ENCODE peak calls at places on chromosomes 13 and 19, in nine cellular contexts. One of them, this sample, is unnamed.

GRCh38 chr19:41804327-41804726 is 7.9 kb downstream of the CEACAM3 start:
- DNase-seq in transverse colon: no peak
- DNase-seq in H9: no peak
- DNase-seq in IMR-90: no peak
- DNase-seq in brain microvascular endothelial cell: no peak
- DNase-seq in tibial nerve: no peak
- DNase-seq in caudate nucleus: no peak
- DNase-seq in heart left ventricle: no peak
- DNase-seq in body of pancreas: no peak
- DNase-seq in this sample: no peak

GRCh38 chr19:57682226-57682766 is 519 bp downstream of the ZNF551 start:
- DNase-seq in transverse colon: no peak
- DNase-seq in H9: no peak
- DNase-seq in IMR-90: no peak
- DNase-seq in brain microvascular endothelial cell: no peak
- DNase-seq in tibial nerve: no peak
- DNase-seq in caudate nucleus: no peak
- DNase-seq in heart left ventricle: no peak
- DNase-seq in body of pancreas: no peak
- DNase-seq in this sample: no peak

GRCh38 chr13:52454825-52455676 is at the start of gene CKAP2:
- DNase-seq in transverse colon: peak
- DNase-seq in H9: peak
- DNase-seq in IMR-90: peak
- DNase-seq in brain microvascular endothelial cell: peak
- DNase-seq in tibial nerve: peak
- DNase-seq in caudate nucleus: peak
- DNase-seq in heart left ventricle: peak
- DNase-seq in body of pancreas: peak
- DNase-seq in this sample: peak

GRCh38 chr13:32846556-32846955 is 169.7 kb upstream of the KL start:
- DNase-seq in transverse colon: no peak
- DNase-seq in H9: peak
- DNase-seq in IMR-90: no peak
- DNase-seq in brain microvascular endothelial cell: no peak
- DNase-seq in tibial nerve: no peak
- DNase-seq in caudate nucleus: no peak
- DNase-seq in heart left ventricle: no peak
- DNase-seq in body of pancreas: no peak
- DNase-seq in this sample: no peak

GRCh38 chr13:102721800-102722231 is 27.0 kb upstream of the METTL21C start:
- DNase-seq in transverse colon: no peak
- DNase-seq in H9: no peak
- DNase-seq in IMR-90: no peak
- DNase-seq in brain microvascular endothelial cell: no peak
- DNase-seq in tibial nerve: no peak
- DNase-seq in caudate nucleus: peak
- DNase-seq in heart left ventricle: no peak
- DNase-seq in body of pancreas: no peak
- DNase-seq in this sample: no peak

GRCh38 chr13:97385854-97386253 is 48.1 kb upstream of the RAP2A start:
- DNase-seq in transverse colon: no peak
- DNase-seq in H9: no peak
- DNase-seq in IMR-90: no peak
- DNase-seq in brain microvascular endothelial cell: no peak
- DNase-seq in tibial nerve: no peak
- DNase-seq in caudate nucleus: no peak
- DNase-seq in heart left ventricle: no peak
- DNase-seq in body of pancreas: no peak
- DNase-seq in this sample: no peak

GRCh38 chr13:27131202-27131623 is 40.4 kb downstream of the USP12 start:
- DNase-seq in transverse colon: no peak
- DNase-seq in H9: peak
- DNase-seq in IMR-90: peak
- DNase-seq in brain microvascular endothelial cell: no peak
- DNase-seq in tibial nerve: no peak
- DNase-seq in caudate nucleus: no peak
- DNase-seq in heart left ventricle: no peak
- DNase-seq in body of pancreas: no peak
- DNase-seq in this sample: no peak

GRCh38 chr13:85755123-85755522 is 44.1 kb downstream of the SLITRK6 start:
- DNase-seq in transverse colon: no peak
- DNase-seq in H9: no peak
- DNase-seq in IMR-90: peak
- DNase-seq in brain microvascular endothelial cell: peak
- DNase-seq in tibial nerve: no peak
- DNase-seq in caudate nucleus: no peak
- DNase-seq in heart left ventricle: no peak
- DNase-seq in body of pancreas: no peak
- DNase-seq in this sample: no peak

GRCh38 chr13:78977311-78977710 is 318.4 kb upstream of the OBI1 start:
- DNase-seq in transverse colon: no peak
- DNase-seq in H9: no peak
- DNase-seq in IMR-90: no peak
- DNase-seq in brain microvascular endothelial cell: no peak
- DNase-seq in tibial nerve: no peak
- DNase-seq in caudate nucleus: no peak
- DNase-seq in heart left ventricle: no peak
- DNase-seq in body of pancreas: no peak
- DNase-seq in this sample: no peak

GRCh38 chr19:54124393-54124792 is 8.8 kb downstream of the PRPF31 start:
- DNase-seq in transverse colon: no peak
- DNase-seq in H9: no peak
- DNase-seq in IMR-90: no peak
- DNase-seq in brain microvascular endothelial cell: no peak
- DNase-seq in tibial nerve: no peak
- DNase-seq in caudate nucleus: no peak
- DNase-seq in heart left ventricle: no peak
- DNase-seq in body of pancreas: no peak
- DNase-seq in this sample: no peak

GRCh38 chr19:2127758-2128157 is 23.6 kb downstream of the AP3D1 start:
- DNase-seq in transverse colon: no peak
- DNase-seq in H9: no peak
- DNase-seq in IMR-90: no peak
- DNase-seq in brain microvascular endothelial cell: no peak
- DNase-seq in tibial nerve: no peak
- DNase-seq in caudate nucleus: no peak
- DNase-seq in heart left ventricle: peak
- DNase-seq in body of pancreas: no peak
- DNase-seq in this sample: peak

GRCh38 chr13:23615677-23616076 is 45.5 kb downstream of the TNFRSF19 start:
- DNase-seq in transverse colon: no peak
- DNase-seq in H9: no peak
- DNase-seq in IMR-90: no peak
- DNase-seq in brain microvascular endothelial cell: no peak
- DNase-seq in tibial nerve: no peak
- DNase-seq in caudate nucleus: no peak
- DNase-seq in heart left ventricle: no peak
- DNase-seq in body of pancreas: no peak
- DNase-seq in this sample: no peak

GRCh38 chr19:55208880-55209429 is 346 bp downstream of the PTPRH start:
- DNase-seq in transverse colon: peak
- DNase-seq in H9: peak
- DNase-seq in IMR-90: no peak
- DNase-seq in brain microvascular endothelial cell: no peak
- DNase-seq in tibial nerve: no peak
- DNase-seq in caudate nucleus: no peak
- DNase-seq in heart left ventricle: no peak
- DNase-seq in body of pancreas: no peak
- DNase-seq in this sample: no peak

GRCh38 chr19:36169084-36169760 is 17.0 kb upstream of the COX7A1 start:
- DNase-seq in transverse colon: peak
- DNase-seq in H9: no peak
- DNase-seq in IMR-90: no peak
- DNase-seq in brain microvascular endothelial cell: no peak
- DNase-seq in tibial nerve: no peak
- DNase-seq in caudate nucleus: no peak
- DNase-seq in heart left ventricle: peak
- DNase-seq in body of pancreas: no peak
- DNase-seq in this sample: no peak

DNA sequence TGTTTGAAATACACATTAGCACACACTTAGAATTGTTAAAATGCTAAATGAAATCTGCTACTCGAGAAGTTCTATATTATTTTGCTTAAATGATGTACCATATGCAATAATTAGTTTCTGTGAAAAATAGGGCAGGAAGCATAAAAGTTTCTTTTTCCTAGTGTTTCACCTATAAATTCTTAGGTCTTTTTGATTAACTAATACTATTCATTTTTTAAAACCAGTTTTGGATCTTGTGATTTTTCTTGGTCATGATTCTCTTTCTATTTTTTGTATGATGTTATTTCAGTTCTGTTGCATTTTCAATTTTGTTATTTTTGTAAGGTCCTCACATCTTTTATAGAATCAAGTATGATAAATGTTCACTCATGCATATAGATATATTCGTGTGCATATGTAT is 66.1 kb downstream of the URI1 start:
- DNase-seq in transverse colon: no peak
- DNase-seq in H9: no peak
- DNase-seq in IMR-90: no peak
- DNase-seq in brain microvascular endothelial cell: no peak
- DNase-seq in tibial nerve: no peak
- DNase-seq in caudate nucleus: no peak
- DNase-seq in heart left ventricle: no peak
- DNase-seq in body of pancreas: no peak
- DNase-seq in this sample: no peak
- H3K27ac ChIP-seq in transverse colon: no peak
- H3K27ac ChIP-seq in H9: no peak
- H3K27ac ChIP-seq in IMR-90: no peak
- H3K27ac ChIP-seq in brain microvascular endothelial cell: no peak
- H3K27ac ChIP-seq in tibial nerve: no peak
- H3K27ac ChIP-seq in caudate nucleus: no peak
- H3K27ac ChIP-seq in heart left ventricle: no peak
- H3K27ac ChIP-seq in body of pancreas: no peak
- H3K27ac ChIP-seq in this sample: no peak

GRCh38 chr19:56316728-56317127 is 2.1 kb upstream of the ZSCAN5A start:
- DNase-seq in transverse colon: no peak
- DNase-seq in H9: no peak
- DNase-seq in IMR-90: no peak
- DNase-seq in brain microvascular endothelial cell: no peak
- DNase-seq in tibial nerve: no peak
- DNase-seq in caudate nucleus: no peak
- DNase-seq in heart left ventricle: no peak
- DNase-seq in body of pancreas: no peak
- DNase-seq in this sample: no peak
- H3K27ac ChIP-seq in transverse colon: no peak
- H3K27ac ChIP-seq in H9: no peak
- H3K27ac ChIP-seq in IMR-90: no peak
- H3K27ac ChIP-seq in brain microvascular endothelial cell: no peak
- H3K27ac ChIP-seq in tibial nerve: no peak
- H3K27ac ChIP-seq in caudate nucleus: no peak
- H3K27ac ChIP-seq in heart left ventricle: no peak
- H3K27ac ChIP-seq in body of pancreas: no peak
- H3K27ac ChIP-seq in this sample: no peak

DNA sequence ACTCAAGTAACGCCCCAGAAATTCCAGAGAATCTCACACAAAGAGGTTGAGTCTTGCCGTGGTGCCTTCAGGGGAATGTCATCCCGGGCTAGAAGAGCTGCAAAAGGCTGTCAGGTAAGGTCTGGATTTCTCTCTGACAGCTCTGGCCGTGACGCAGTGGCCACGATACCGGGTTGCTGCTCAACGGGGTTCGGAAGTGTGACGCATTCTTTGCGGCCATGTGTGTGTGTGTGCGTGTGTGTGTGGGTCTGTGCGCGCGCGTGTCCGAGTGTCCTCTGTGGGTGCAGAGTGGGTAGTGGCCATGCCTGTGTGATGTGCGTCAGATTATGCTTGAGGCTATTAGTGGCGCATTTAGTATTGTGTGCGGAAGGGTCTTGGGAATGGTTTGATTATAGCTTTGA is 306 bp downstream of the ZNF540 start:
- DNase-seq in transverse colon: peak
- DNase-seq in H9: no peak
- DNase-seq in IMR-90: peak
- DNase-seq in brain microvascular endothelial cell: peak
- DNase-seq in tibial nerve: peak
- DNase-seq in caudate nucleus: peak
- DNase-seq in heart left ventricle: peak
- DNase-seq in body of pancreas: peak
- DNase-seq in this sample: peak
- H3K27ac ChIP-seq in transverse colon: peak
- H3K27ac ChIP-seq in H9: no peak
- H3K27ac ChIP-seq in IMR-90: peak
- H3K27ac ChIP-seq in brain microvascular endothelial cell: peak
- H3K27ac ChIP-seq in tibial nerve: peak
- H3K27ac ChIP-seq in caudate nucleus: peak
- H3K27ac ChIP-seq in heart left ventricle: peak
- H3K27ac ChIP-seq in body of pancreas: peak
- H3K27ac ChIP-seq in this sample: peak

GRCh38 chr13:83815598-83815997 is 66.7 kb downstream of the SLITRK1 start:
- DNase-seq in transverse colon: no peak
- DNase-seq in H9: no peak
- DNase-seq in IMR-90: no peak
- DNase-seq in brain microvascular endothelial cell: no peak
- DNase-seq in tibial nerve: no peak
- DNase-seq in caudate nucleus: no peak
- DNase-seq in heart left ventricle: no peak
- DNase-seq in body of pancreas: no peak
- DNase-seq in this sample: no peak
- H3K27ac ChIP-seq in transverse colon: no peak
- H3K27ac ChIP-seq in H9: no peak
- H3K27ac ChIP-seq in IMR-90: no peak
- H3K27ac ChIP-seq in brain microvascular endothelial cell: no peak
- H3K27ac ChIP-seq in tibial nerve: no peak
- H3K27ac ChIP-seq in caudate nucleus: peak
- H3K27ac ChIP-seq in heart left ventricle: no peak
- H3K27ac ChIP-seq in body of pancreas: no peak
- H3K27ac ChIP-seq in this sample: no peak

GRCh38 chr13:73984949-73985691 is 149.1 kb downstream of the KLF12 start:
- DNase-seq in transverse colon: no peak
- DNase-seq in H9: no peak
- DNase-seq in IMR-90: no peak
- DNase-seq in brain microvascular endothelial cell: no peak
- DNase-seq in tibial nerve: no peak
- DNase-seq in caudate nucleus: no peak
- DNase-seq in heart left ventricle: no peak
- DNase-seq in body of pancreas: no peak
- DNase-seq in this sample: no peak
- H3K27ac ChIP-seq in transverse colon: no peak
- H3K27ac ChIP-seq in H9: no peak
- H3K27ac ChIP-seq in IMR-90: no peak
- H3K27ac ChIP-seq in brain microvascular endothelial cell: no peak
- H3K27ac ChIP-seq in tibial nerve: no peak
- H3K27ac ChIP-seq in caudate nucleus: no peak
- H3K27ac ChIP-seq in heart left ventricle: no peak
- H3K27ac ChIP-seq in body of pancreas: no peak
- H3K27ac ChIP-seq in this sample: peak

This sample was measured in right atrium auricular region.